ENCODE peak calls at places on chromosomes 4 and X, in nine cellular contexts. H, Z, N, B, I, A, Q, O and R are unnamed samples.

GRCh38 chrX:112163916-112164315 is 81.3 kb upstream of the TRPC5 start:
- DNase-seq in Z (no peak), Q (peak; percentile 60), N (no peak), O (no peak), H (no peak), I (peak; percentile 56), B (no peak), A (no peak), R (no peak)

GRCh38 chrX:66760648-66761047 is 121.8 kb upstream of the EDA2R start:
- DNase-seq in A (no peak), I (no peak), N (no peak), O (no peak), Q (no peak), Z (no peak), H (no peak), B (no peak), R (no peak)

GRCh38 chr4:89298160-89298559 is 9.4 kb downstream of the GPRIN3 start:
- DNase-seq in Q (no peak), I (no peak), Z (no peak), O (no peak), N (no peak), A (peak; percentile 72), B (peak; percentile 39), H (no peak), R (no peak)

GRCh38 chr4:113141901-113142346 is 92.5 kb downstream of the ANK2 start:
- DNase-seq in A (no peak), H (no peak), Q (peak; percentile 93), O (no peak), B (no peak), I (peak; percentile 91), N (no peak), Z (no peak), R (no peak)

GRCh38 chrX:120224388-120224787 is 26.2 kb upstream of the ZBTB33 start:
- DNase-seq in I (no peak), H (no peak), O (no peak), Z (no peak), A (no peak), N (no peak), B (no peak), Q (no peak), R (no peak)

GRCh38 chr4:138919094-138919936 is 96.3 kb upstream of the NOCT start:
- DNase-seq in H (peak; percentile 83), Z (peak; percentile 65), O (peak; percentile 60), I (peak; percentile 51), Q (peak; percentile 61), B (peak; percentile 2), N (peak; percentile 55), A (no peak), R (peak; percentile 76)

GRCh38 chr4:1871471-1872021 is 353 bp downstream of the NSD2 start:
- DNase-seq in B (no peak), H (no peak), O (peak; percentile 16), A (no peak), Q (peak; percentile 30), N (no peak), Z (no peak), I (no peak), R (peak; percentile 87)

GRCh38 chr4:76301068-76301774 is 5.3 kb upstream of the STBD1 start:
- DNase-seq in A (no peak), Z (peak; percentile 33), N (peak; percentile 88), I (peak; percentile 90), Q (peak; percentile 91), B (no peak), H (no peak), O (no peak), R (peak; percentile 43)

GRCh38 chr4:74228691-74229640 is 71.0 kb downstream of the MTHFD2L start:
- DNase-seq in Z (peak; percentile 30), Q (peak; percentile 63), N (peak; percentile 37), H (no peak), O (peak; percentile 65), B (peak; percentile 27), A (peak; percentile 73), I (peak; percentile 37), R (peak; percentile 70)

GRCh38 chr4:534101-534575 is 35.1 kb downstream of the PIGG start:
- DNase-seq in A (no peak), Q (no peak), B (no peak), H (no peak), Z (no peak), N (no peak), O (no peak), I (no peak), R (no peak)

GRCh38 chr4:2411786-2412510 is 6.5 kb downstream of the ZFYVE28 start:
- DNase-seq in I (no peak), Z (no peak), A (no peak), B (no peak), O (no peak), Q (no peak), N (no peak), H (no peak), R (no peak)

GRCh38 chr4:8323947-8324555 is 54.5 kb downstream of the HTRA3 start:
- DNase-seq in O (peak; percentile 1), I (no peak), Q (peak; percentile 14), B (no peak), H (no peak), Z (no peak), A (no peak), N (no peak), R (no peak)

GRCh38 chr4:8861576-8862279 is 9.9 kb downstream of the HMX1 start:
- DNase-seq in O (no peak), Q (no peak), N (no peak), H (no peak), Z (no peak), I (no peak), B (no peak), A (no peak), R (no peak)

GRCh38 chr4:172666711-172667368 is 501.8 kb upstream of the GALNT7 start:
- DNase-seq in N (no peak), H (no peak), O (no peak), B (no peak), Q (no peak), A (no peak), I (no peak), Z (no peak), R (no peak)

GRCh38 chr4:38088321-38088720 is 128.1 kb downstream of the PTTG2 start:
- DNase-seq in A (no peak), I (no peak), H (no peak), N (no peak), Z (no peak), O (no peak), B (no peak), Q (no peak), R (no peak)

DNA sequence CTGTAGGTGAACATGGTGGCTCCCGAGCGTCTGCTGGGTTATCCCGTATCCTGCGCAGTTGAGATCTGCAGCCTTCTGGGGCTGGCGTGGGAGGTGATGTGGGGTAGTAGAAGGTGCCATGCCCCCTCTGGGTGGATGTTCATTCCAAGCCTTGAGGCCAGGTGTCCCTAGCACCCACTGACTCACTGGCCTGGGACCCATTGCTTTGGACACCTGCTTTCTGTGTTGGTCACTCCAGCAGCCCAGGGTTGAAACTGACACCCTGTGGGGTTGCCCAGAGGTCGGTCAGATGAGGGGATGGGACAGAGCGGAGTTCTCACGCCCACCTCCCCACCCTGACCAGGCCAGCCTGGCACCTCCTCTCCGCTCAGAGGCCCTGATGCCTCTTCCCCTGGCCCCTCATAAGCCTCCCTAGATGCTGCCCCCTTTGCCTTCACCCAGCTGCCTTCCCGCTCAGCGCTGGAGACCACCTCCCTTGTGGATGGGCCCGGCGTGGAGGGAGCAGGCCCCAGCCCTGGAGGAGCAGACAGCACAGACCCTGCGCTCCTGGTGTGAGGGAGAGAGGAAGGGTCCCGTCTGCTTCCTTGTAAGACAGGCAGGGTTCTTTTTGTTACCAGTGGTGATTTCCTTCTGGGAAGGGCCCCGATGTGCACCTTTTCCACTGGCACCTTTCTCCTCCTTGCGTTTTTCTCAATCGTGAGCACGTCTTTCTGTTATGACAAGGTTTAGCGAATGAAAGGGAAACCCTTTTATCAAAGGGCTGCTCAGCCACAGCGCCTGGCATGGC is 2.0 kb downstream of the DOK7 start:
- DNase-seq in N (peak; percentile 86), O (no peak), A (no peak), B (no peak), H (no peak), Q (no peak), I (no peak), Z (no peak), R (no peak)
- H3K27me3 ChIP-seq in N (no peaks in the 10 kb centered on the region), O (peaks cover 49% of the 10 kb centered on the region), A (peaks cover 13% of the 10 kb centered on the region), B (no peaks in the 10 kb centered on the region), H (peaks cover 54% of the 10 kb centered on the region), Q (peaks cover 15% of the 10 kb centered on the region), I (peaks cover 18% of the 10 kb centered on the region), Z (peaks cover 41% of the 10 kb centered on the region), R (no peaks in the 10 kb centered on the region)

DNA sequence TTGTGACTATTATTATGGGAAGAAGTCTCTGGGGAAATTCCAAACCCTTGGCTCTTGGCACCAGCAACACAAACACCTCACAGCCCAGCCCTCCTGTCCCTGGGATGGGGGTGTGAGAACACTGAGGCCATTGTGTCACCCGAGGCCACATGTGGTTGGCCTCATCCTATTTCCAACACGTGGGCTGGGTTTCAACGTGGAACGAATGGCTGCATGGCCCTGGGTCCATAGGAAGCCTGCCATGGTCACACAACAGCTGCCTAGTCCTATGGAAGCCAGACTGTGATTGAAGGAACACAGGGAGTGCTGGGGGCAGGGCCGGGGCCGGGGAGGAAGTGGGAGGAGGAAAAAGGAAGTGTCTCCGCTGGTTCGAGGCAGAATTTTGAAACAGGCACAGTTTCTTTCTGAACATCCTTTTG is 10.0 kb downstream of the CLCN4 start:
- DNase-seq in O (no peak), H (no peak), A (no peak), Z (no peak), N (no peak), B (no peak), I (no peak), Q (no peak), R (no peak)
- H3K27ac ChIP-seq in O (no peak overlapping the region), H (no peak overlapping the region), A (no peak overlapping the region), Z (no peak overlapping the region), N (peak overlapping the region; percentile 66), B (no peak overlapping the region), I (no peak overlapping the region), Q (no peak overlapping the region), R (peak overlapping the region; percentile 19)

GRCh38 chrX:115573172-115573571 is 12.2 kb downstream of the PLS3 start:
- DNase-seq in H (no peak), A (no peak), Z (no peak), B (no peak), N (no peak), Q (no peak), O (no peak), I (no peak), R (no peak)
- H3K27me3 ChIP-seq in H (no peaks in the 10 kb centered on the region), A (no peaks in the 10 kb centered on the region), Z (no peaks in the 10 kb centered on the region), B (no peaks in the 10 kb centered on the region), N (no peaks in the 10 kb centered on the region), Q (no peaks in the 10 kb centered on the region), O (peaks cover 35% of the 10 kb centered on the region), I (no peaks in the 10 kb centered on the region), R (no peaks in the 10 kb centered on the region)

GRCh38 chr4:152369203-152369902 is 166.5 kb downstream of the FBXW7 start:
- DNase-seq in Z (no peak), O (no peak), A (no peak), I (no peak), Q (no peak), N (no peak), H (no peak), B (no peak), R (no peak)

GRCh38 chr4:152372444-152372843 is 163.4 kb downstream of the FBXW7 start:
- DNase-seq in A (no peak), Q (no peak), O (no peak), H (no peak), Z (no peak), I (no peak), N (no peak), B (no peak), R (no peak)

GRCh38 chr4:152374606-152375285 is 161.1 kb downstream of the FBXW7 start:
- DNase-seq in N (no peak), O (no peak), B (no peak), Z (no peak), I (no peak), H (no peak), Q (no peak), A (no peak), R (no peak)

GRCh38 chr4:152369903-152370296 is 166.0 kb downstream of the FBXW7 start:
- DNase-seq in N (no peak), A (no peak), I (no peak), Z (no peak), B (no peak), H (no peak), O (no peak), Q (no peak), R (no peak)

GRCh38 chr4:152374153-152374552 is 161.7 kb downstream of the FBXW7 start:
- DNase-seq in N (no peak), Z (no peak), Q (no peak), O (no peak), I (no peak), H (no peak), A (no peak), B (no peak), R (no peak)
- H3K27ac ChIP-seq in N (peak overlapping the region; percentile 65), Z (no peak overlapping the region), Q (no peak overlapping the region), O (no peak overlapping the region), I (no peak overlapping the region), H (no peak overlapping the region), A (no peak overlapping the region), B (no peak overlapping the region), R (no peak overlapping the region)